ENCODE peak calls at places on chromosomes 12 and 14, in five cellular contexts. R, F, T, B and Z are unnamed samples.

GRCh38 chr12:124884587-124885438 is 21.1 kb upstream of the SCARB1 start:
- DNase-seq in R (no peak), F (no peak), T (no peak), B (no peak), Z (no peak)

GRCh38 chr12:39375206-39375808 is 67.6 kb downstream of the KIF21A start:
- DNase-seq in R (no peak), F (peak), T (no peak), B (no peak), Z (no peak)

GRCh38 chr14:71012888-71013287 is 105.6 kb downstream of the PCNX1 start:
- DNase-seq in R (no peak), F (no peak), T (no peak), B (no peak), Z (no peak)

GRCh38 chr12:12800406-12801180 is 12.6 kb upstream of the DDX47 start:
- DNase-seq in R (peak), F (peak), T (peak), B (no peak), Z (no peak)

GRCh38 chr12:106364261-106364660 is 6.7 kb downstream of the POLR3B start:
- DNase-seq in R (no peak), F (no peak), T (no peak), B (no peak), Z (no peak)

GRCh38 chr12:51028126-51028810 is 2.1 kb upstream of the SLC11A2 start:
- DNase-seq in R (peak), F (peak), T (no peak), B (no peak), Z (peak)

GRCh38 chr12:69927145-69927544 is 102.1 kb downstream of the MYRFL start:
- DNase-seq in R (no peak), F (no peak), T (no peak), B (no peak), Z (no peak)

GRCh38 chr12:82174936-82175335 is 183.3 kb downstream of the CCDC59 start:
- DNase-seq in R (no peak), F (no peak), T (no peak), B (no peak), Z (no peak)

GRCh38 chr12:121767525-121768016 is 25.9 kb downstream of the RHOF start:
- DNase-seq in R (peak), F (peak), T (no peak), B (no peak), Z (peak)

GRCh38 chr14:21096889-21097615 is 1.4 kb downstream of the ZNF219 start:
- DNase-seq in R (no peak), F (no peak), T (no peak), B (no peak), Z (no peak)

GRCh38 chr14:67746927-67747326 is 45.2 kb downstream of the RDH12 start:
- DNase-seq in R (no peak), F (no peak), T (no peak), B (peak), Z (no peak)

GRCh38 chr12:89470741-89471504 is 53.7 kb downstream of the GALNT4 start:
- DNase-seq in R (peak), F (peak), T (no peak), B (no peak), Z (no peak)

GRCh38 chr14:64506751-64507150 is 2.2 kb downstream of the ZBTB1 start:
- DNase-seq in R (no peak), F (no peak), T (no peak), B (no peak), Z (no peak)

GRCh38 chr12:9049520-9050133 is 60.3 kb downstream of the KLRG1 start:
- DNase-seq in R (peak), F (peak), T (peak), B (no peak), Z (peak)

GRCh38 chr12:89247541-89247942 is 104.8 kb downstream of the DUSP6 start:
- DNase-seq in R (no peak), F (peak), T (no peak), B (no peak), Z (no peak)

GRCh38 chr12:87866602-87867292 is 162.5 kb downstream of the C12orf50 start:
- DNase-seq in R (peak), F (no peak), T (no peak), B (no peak), Z (no peak)

GRCh38 chr14:35808076-35808657 is 928 bp downstream of the RALGAPA1 start:
- DNase-seq in R (peak), F (peak), T (no peak), B (no peak), Z (no peak)

GRCh38 chr12:51695241-51696010 is 104.4 kb downstream of the SCN8A start:
- DNase-seq in R (no peak), F (no peak), T (no peak), B (no peak), Z (no peak)

GRCh38 chr14:77208266-77208978 is 26.8 kb downstream of the TMEM63C start:
- DNase-seq in R (peak), F (peak), T (peak), B (peak), Z (peak)